ENCODE peak calls at places on chromosomes 11 and 22, in ten cellular contexts. I is spleen, E is stomach, L is A549, R is H1, Q is tibial nerve, T is Peyer's patch, S is prostate gland, F is uterus, B is thyroid gland. M is an unnamed sample.

GRCh38 chr11:45285931-45286632 is at the start of gene SYT13:
- DNase-seq in S (peak), T (no peak), I (no peak), Q (no peak), E (peak), F (no peak), R (peak), B (peak), L (peak), M (peak)

GRCh38 chr22:41021039-41021654 is 70.0 kb downstream of the RBX1 start:
- DNase-seq in Q (no peak), R (peak), E (no peak), L (no peak), B (peak), T (peak), S (peak), F (peak), I (peak), M (peak)

GRCh38 chr22:49968831-49969661 is 8.5 kb downstream of the PIM3 start:
- DNase-seq in E (peak), S (no peak), L (no peak), Q (no peak), I (peak), R (peak), B (peak), T (peak), F (peak), M (no peak)

GRCh38 chr22:31872209-31872608 is 72.1 kb upstream of the YWHAH start:
- DNase-seq in R (peak), B (no peak), E (peak), T (no peak), Q (no peak), S (no peak), F (no peak), L (peak), I (peak), M (no peak)

GRCh38 chr11:64754124-64754918 is 5.5 kb downstream of the PYGM start:
- DNase-seq in S (no peak), I (peak), Q (no peak), E (no peak), R (no peak), B (no peak), F (no peak), L (no peak), T (no peak), M (no peak)

GRCh38 chr22:35661377-35661937 is 13.2 kb downstream of the APOL6 start:
- DNase-seq in Q (no peak), R (no peak), I (no peak), S (no peak), T (no peak), E (no peak), B (no peak), F (no peak), L (no peak), M (no peak)

GRCh38 chr11:121439337-121439736 is 12.8 kb upstream of the SORL1 start:
- DNase-seq in I (no peak), S (no peak), Q (no peak), T (no peak), L (no peak), F (no peak), E (no peak), R (no peak), B (no peak), M (no peak)

GRCh38 chr11:407651-408080 is 7.1 kb downstream of the SIGIRR start:
- DNase-seq in Q (no peak), I (no peak), T (no peak), L (no peak), R (no peak), B (no peak), E (no peak), S (no peak), F (no peak), M (no peak)

GRCh38 chr22:42188808-42189447 is 58.3 kb upstream of the CYP2D6 start:
- DNase-seq in L (peak), B (no peak), S (no peak), R (no peak), F (no peak), Q (no peak), I (no peak), T (no peak), E (no peak), M (no peak)

GRCh38 chr11:116578971-116579687 is 193.7 kb downstream of the BUD13 start:
- DNase-seq in B (no peak), S (no peak), F (peak), Q (peak), L (no peak), T (no peak), E (no peak), R (peak), I (no peak), M (no peak)

GRCh38 chr11:73272680-73273038 is 521 bp downstream of the P2RY6 start:
- DNase-seq in T (no peak), I (no peak), L (no peak), B (no peak), Q (no peak), S (no peak), E (peak), F (no peak), R (no peak), M (no peak)

GRCh38 chr11:72780291-72781062 is 13.4 kb downstream of the STARD10 start:
- DNase-seq in R (no peak), B (no peak), L (no peak), I (no peak), F (no peak), Q (no peak), E (no peak), T (no peak), S (no peak), M (no peak)

GRCh38 chr22:31106651-31107205 is 640 bp downstream of the SELENOM start:
- DNase-seq in L (peak), Q (peak), S (no peak), R (no peak), F (peak), B (no peak), T (no peak), I (no peak), E (no peak), M (peak)

GRCh38 chr22:41833369-41834004 is 582 bp downstream of the SREBF2 start:
- DNase-seq in L (peak), I (peak), T (peak), Q (peak), R (peak), E (peak), B (peak), F (peak), S (peak), M (peak)

GRCh38 chr11:26228778-26229177 is 103.2 kb upstream of the ANO3 start:
- DNase-seq in F (no peak), E (no peak), B (no peak), R (no peak), L (peak), Q (no peak), I (no peak), T (no peak), S (no peak), M (no peak)

GRCh38 chr22:44291265-44292006 is 21.3 kb downstream of the SHISAL1 start:
- DNase-seq in Q (no peak), E (no peak), T (no peak), I (no peak), R (no peak), B (no peak), F (no peak), L (no peak), S (no peak), M (no peak)

GRCh38 chr22:20130319-20130718 is 1.3 kb upstream of the ZDHHC8 start:
- DNase-seq in Q (no peak), T (no peak), F (no peak), S (no peak), R (no peak), L (no peak), I (no peak), E (no peak), B (no peak), M (peak)

GRCh38 chr11:64294665-64295289 is 3.7 kb downstream of the KCNK4 start:
- DNase-seq in Q (no peak), B (no peak), R (no peak), S (no peak), L (no peak), T (no peak), E (no peak), F (no peak), I (no peak), M (no peak)

GRCh38 chr22:44023404-44024287 is 456 bp upstream of the PARVB start:
- DNase-seq in S (no peak), R (peak), Q (no peak), L (peak), F (peak), B (peak), T (peak), E (peak), I (peak), M (peak)

GRCh38 chr11:33507967-33508366 is 192.7 kb downstream of the C11orf91 start:
- DNase-seq in F (no peak), L (peak), E (no peak), S (no peak), B (no peak), T (no peak), R (no peak), Q (no peak), I (no peak), M (peak)

GRCh38 chr11:65576867-65577755 is 1.3 kb downstream of the EHBP1L1 start:
- DNase-seq in E (peak), L (peak), I (peak), S (no peak), Q (no peak), T (peak), R (no peak), B (peak), F (peak), M (peak)

GRCh38 chr11:128697645-128698174 is 3.8 kb downstream of the FLI1 start:
- DNase-seq in E (no peak), S (no peak), T (no peak), L (no peak), I (no peak), Q (no peak), B (no peak), F (no peak), R (no peak), M (no peak)

GRCh38 chr22:24407278-24407665 is 20.1 kb upstream of the ADORA2A start:
- DNase-seq in Q (no peak), I (no peak), R (no peak), E (no peak), T (no peak), S (no peak), L (no peak), F (no peak), B (no peak), M (no peak)

GRCh38 chr11:15557831-15558230 is 443.1 kb downstream of the INSC start:
- DNase-seq in Q (no peak), S (no peak), I (no peak), L (no peak), F (no peak), B (no peak), T (no peak), R (no peak), E (no peak), M (no peak)

GRCh38 chr11:31509017-31509411 is 408 bp downstream of the IMMP1L start:
- DNase-seq in L (no peak), R (no peak), B (no peak), Q (no peak), F (no peak), S (no peak), I (no peak), E (no peak), T (no peak), M (no peak)

DNA sequence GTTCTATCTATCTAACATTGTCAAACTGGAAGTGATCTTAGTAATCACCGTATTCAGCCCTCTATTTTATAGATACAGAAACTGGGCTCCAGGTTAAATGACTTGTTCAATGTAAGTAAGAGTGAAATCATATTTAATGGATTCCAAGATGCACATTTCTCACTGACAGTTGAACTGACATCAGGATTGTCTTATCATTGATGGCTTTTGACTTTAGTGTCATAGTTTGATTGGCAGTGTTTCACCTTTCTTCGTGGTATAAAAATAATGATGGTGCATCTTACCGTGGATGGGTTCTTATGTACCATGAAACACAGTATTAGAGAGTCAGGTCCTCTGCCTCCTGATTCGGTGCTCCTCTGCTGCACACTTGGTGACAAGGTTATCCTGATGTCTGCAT is 123.1 kb downstream of the NCAM1 start:
- DNase-seq in F (no peak), L (no peak), T (no peak), Q (no peak), E (no peak), I (no peak), S (no peak), R (no peak), B (no peak), M (no peak)
- H3K27ac ChIP-seq in F (no peak), L (no peak), T (no peak), Q (no peak), E (no peak), I (no peak), S (no peak), R (no peak), B (no peak), M (no peak)

GRCh38 chr11:46350695-46351094 is 3.4 kb downstream of the DGKZ start:
- DNase-seq in R (no peak), L (no peak), E (no peak), T (no peak), B (no peak), Q (no peak), F (no peak), I (no peak), S (no peak), M (no peak)
- H3K4me3 ChIP-seq in R (no peak), L (no peak), E (no peak), T (no peak), B (no peak), Q (no peak), F (no peak), I (no peak), S (no peak), M (no peak)

GRCh38 chr11:62705880-62706831 is 1.1 kb downstream of the BSCL2 start:
- DNase-seq in R (peak), T (peak), B (peak), I (peak), L (peak), S (peak), Q (peak), E (peak), F (peak), M (peak)
- TF ChIP-seq POLR2A in R (no peak), T (no peak), B (peak), I (no peak), L (peak), S (peak), Q (peak), E (no peak), F (no peak), M (peak)

GRCh38 chr11:19208959-19209568 is 7.3 kb upstream of the CSRP3 start:
- DNase-seq in F (no peak), I (no peak), B (no peak), Q (no peak), L (no peak), S (no peak), R (no peak), T (no peak), E (no peak), M (no peak)

GRCh38 chr11:19209617-19210016 is 7.8 kb upstream of the CSRP3 start:
- DNase-seq in R (no peak), L (no peak), F (no peak), B (no peak), I (no peak), T (no peak), E (no peak), Q (no peak), S (no peak), M (no peak)
- H3K27ac ChIP-seq in R (no peak), L (no peak), F (no peak), B (no peak), I (no peak), T (no peak), E (no peak), Q (no peak), S (no peak), M (no peak)

DNA sequence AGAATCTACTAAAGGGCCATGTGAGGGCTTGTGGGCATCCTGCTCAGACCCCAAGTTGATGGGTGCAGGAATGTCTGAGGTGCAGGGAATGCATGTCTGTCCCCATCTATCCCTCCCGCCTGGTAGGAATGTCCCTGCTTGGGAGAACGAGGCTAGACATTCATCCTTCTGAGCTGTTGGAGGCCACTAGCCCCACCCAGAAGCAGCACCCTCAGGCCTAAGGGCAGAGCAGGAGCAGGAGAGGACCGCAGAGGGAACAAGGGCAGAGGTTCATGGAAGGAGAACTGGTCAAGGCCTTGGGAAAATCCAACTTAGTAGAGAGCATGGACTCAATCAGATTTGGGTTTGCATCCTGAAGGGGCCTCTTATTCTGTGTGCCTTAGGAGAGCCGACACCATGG is 22.1 kb upstream of the LMO1 start:
- DNase-seq in Q (no peak), R (peak), L (no peak), T (no peak), B (no peak), S (no peak), F (no peak), I (peak), E (no peak), M (no peak)
- H3K4me3 ChIP-seq in Q (no peak), R (no peak), L (no peak), T (no peak), B (no peak), S (no peak), F (no peak), I (no peak), E (no peak), M (no peak)

DNA sequence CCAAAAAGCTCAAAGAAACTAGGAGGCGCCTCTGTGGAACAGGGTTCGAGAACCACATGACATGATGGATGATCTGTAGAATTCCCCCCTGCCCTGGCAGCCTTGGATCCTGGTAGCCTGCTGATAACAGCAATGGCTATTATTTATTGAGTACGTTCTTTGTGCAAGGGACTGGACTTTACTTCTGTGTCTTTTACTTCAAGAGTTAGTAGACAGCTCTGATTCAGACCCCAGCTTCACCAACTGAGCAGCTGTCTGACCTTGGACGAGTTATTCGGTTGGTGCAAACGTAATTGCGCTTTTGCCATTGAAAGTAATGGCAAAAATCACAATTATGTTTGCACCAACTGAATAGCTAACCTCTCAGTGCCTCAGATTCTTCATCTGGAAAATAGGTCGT is 108.9 kb downstream of the TIMP3 start:
- DNase-seq in S (no peak), B (no peak), R (no peak), L (no peak), F (no peak), I (no peak), E (no peak), Q (no peak), T (no peak), M (no peak)
- TF ChIP-seq POLR2A in S (no peak), B (no peak), R (no peak), L (no peak), F (no peak), I (no peak), E (no peak), Q (no peak), T (no peak), M (no peak)

DNA sequence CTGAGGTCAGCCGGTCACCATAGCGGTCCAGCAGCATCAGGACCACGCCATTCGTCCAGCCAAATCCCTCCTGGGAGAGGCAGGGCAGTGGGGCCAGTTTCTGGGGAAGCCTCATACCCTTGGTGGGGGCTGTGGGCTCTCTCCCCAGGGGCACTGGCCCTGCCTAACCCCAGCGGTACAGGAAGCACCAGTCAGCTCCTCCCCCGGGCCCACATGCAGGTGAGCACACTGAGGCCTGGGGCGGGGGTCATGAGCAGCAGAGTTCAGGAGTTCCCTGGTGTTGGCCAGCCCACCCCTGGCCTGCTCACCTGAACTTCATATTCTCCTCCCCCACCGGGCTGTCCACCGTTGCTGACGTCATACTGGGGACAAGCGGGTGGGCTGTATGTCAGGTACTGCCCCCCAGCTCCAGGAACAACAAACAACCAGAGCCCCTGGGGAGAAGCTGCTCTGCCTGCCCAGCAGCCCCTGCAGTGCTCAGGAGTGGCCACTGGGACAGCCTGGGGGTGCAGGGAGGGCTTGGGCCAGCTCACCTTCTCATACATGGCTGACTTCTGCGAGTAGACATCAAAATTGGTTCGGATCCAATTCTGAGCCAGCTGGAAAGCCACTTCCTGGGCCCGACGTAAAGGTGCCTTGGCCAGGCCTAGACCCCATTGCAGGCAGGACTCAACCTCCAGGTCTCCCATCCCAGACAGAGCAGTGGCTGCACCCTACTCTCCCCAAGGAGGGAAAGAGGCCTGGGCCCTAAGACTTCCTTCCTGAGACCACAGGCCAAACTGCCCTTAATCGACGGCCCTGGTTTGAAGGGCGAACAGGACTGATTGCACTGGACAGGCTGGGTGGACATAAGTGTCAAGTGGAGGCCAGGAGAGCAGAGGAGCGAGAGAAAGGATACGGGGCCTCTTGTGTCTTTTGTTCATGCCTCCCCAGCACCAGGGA is 20.8 kb downstream of the TREH start:
- DNase-seq in S (no peak), E (no peak), R (no peak), Q (no peak), F (peak), L (no peak), I (no peak), T (no peak), B (peak), M (no peak)
- H3K27ac ChIP-seq in S (peak), E (peak), R (peak), Q (peak), F (peak), L (peak), I (peak), T (peak), B (peak), M (peak)

M was measured in body of pancreas.